ENCODE peak calls at places on chromosomes 5 and 9, in nine cellular contexts. G is AG10803, Z is tibial nerve, F is foreskin fibroblast, B is cardiac muscle cell, J is fibroblast of mammary gland, X is heart left ventricle, C is A673, M is neural crest cell. N is an unnamed sample.

GRCh38 chr5:17132444-17133083 is 84.9 kb upstream of the BASP1 start:
- DNase-seq in G (peak), Z (no peak), F (no peak), B (peak), J (peak), X (no peak), C (peak), M (no peak), N (no peak)

GRCh38 chr9:21381752-21382339 is 3.4 kb downstream of the IFNA2 start:
- DNase-seq in G (no peak), Z (no peak), F (no peak), B (no peak), J (no peak), X (no peak), C (no peak), M (no peak), N (no peak)

GRCh38 chr9:91992636-91993035 is 42.6 kb upstream of the ROR2 start:
- DNase-seq in G (peak), Z (no peak), F (peak), B (no peak), J (peak), X (no peak), C (peak), M (no peak), N (no peak)

GRCh38 chr5:74772359-74772758 is 5.3 kb downstream of the NSA2 start:
- DNase-seq in G (peak), Z (no peak), F (peak), B (peak), J (peak), X (no peak), C (no peak), M (no peak), N (no peak)

GRCh38 chr9:31790720-31791119 is 593.7 kb upstream of the ACO1 start:
- DNase-seq in G (no peak), Z (no peak), F (no peak), B (no peak), J (no peak), X (no peak), C (no peak), M (no peak), N (no peak)

GRCh38 chr5:127586371-127586770 is 62.5 kb upstream of the CTXN3 start:
- DNase-seq in G (peak), Z (no peak), F (no peak), B (peak), J (no peak), X (no peak), C (no peak), M (no peak), N (no peak)

GRCh38 chr9:108434502-108434901 is 421.3 kb downstream of the ACTL7B start:
- DNase-seq in G (peak), Z (no peak), F (peak), B (peak), J (peak), X (no peak), C (no peak), M (no peak), N (no peak)

GRCh38 chr9:2771101-2771500 is 53.8 kb downstream of the KCNV2 start:
- DNase-seq in G (no peak), Z (no peak), F (no peak), B (peak), J (no peak), X (no peak), C (no peak), M (no peak), N (no peak)

GRCh38 chr5:147782053-147783028 is at the start of gene JAKMIP2:
- DNase-seq in G (peak), Z (peak), F (peak), B (peak), J (peak), X (peak), C (peak), M (peak), N (peak)

GRCh38 chr9:110351009-110351467 is 13.4 kb upstream of the TXNDC8 start:
- DNase-seq in G (peak), Z (no peak), F (peak), B (peak), J (peak), X (no peak), C (peak), M (no peak), N (no peak)

GRCh38 chr5:40834391-40834848 is 602 bp downstream of the RPL37 start:
- DNase-seq in G (peak), Z (peak), F (no peak), B (peak), J (peak), X (no peak), C (no peak), M (no peak), N (no peak)

GRCh38 chr9:7174884-7175283 is 417.1 kb downstream of the KDM4C start:
- DNase-seq in G (no peak), Z (no peak), F (no peak), B (no peak), J (no peak), X (no peak), C (peak), M (no peak), N (no peak)

GRCh38 chr9:16710888-16711287 is 159.6 kb downstream of the BNC2 start:
- DNase-seq in G (no peak), Z (no peak), F (no peak), B (no peak), J (no peak), X (no peak), C (no peak), M (no peak), N (no peak)

GRCh38 chr9:31321686-31322085 is 1062.8 kb upstream of the ACO1 start:
- DNase-seq in G (no peak), Z (no peak), F (no peak), B (no peak), J (no peak), X (no peak), C (no peak), M (no peak), N (no peak)

GRCh38 chr5:14298126-14298847 is 155.1 kb downstream of the TRIO start:
- DNase-seq in G (peak), Z (no peak), F (peak), B (peak), J (peak), X (no peak), C (peak), M (no peak), N (no peak)

GRCh38 chr5:146369691-146370090 is 31.1 kb downstream of the POU4F3 start:
- DNase-seq in G (peak), Z (no peak), F (peak), B (peak), J (peak), X (no peak), C (no peak), M (no peak), N (no peak)

GRCh38 chr9:85377751-85378289 is 363.9 kb downstream of the AGTPBP1 start:
- DNase-seq in G (no peak), Z (no peak), F (no peak), B (no peak), J (no peak), X (no peak), C (peak), M (no peak), N (no peak)

GRCh38 chr5:79873216-79873615 is 117.8 kb downstream of the MTX3 start:
- DNase-seq in G (no peak), Z (peak), F (no peak), B (no peak), J (no peak), X (no peak), C (no peak), M (no peak), N (no peak)

GRCh38 chr5:179371681-179372675 is 26.7 kb upstream of the ADAMTS2 start:
- DNase-seq in G (peak), Z (no peak), F (peak), B (no peak), J (no peak), X (peak), C (no peak), M (no peak), N (no peak)

GRCh38 chr5:142151436-142152382 is 43.1 kb downstream of the NDFIP1 start:
- DNase-seq in G (peak), Z (peak), F (peak), B (peak), J (peak), X (no peak), C (peak), M (peak), N (peak)

GRCh38 chr9:113355197-113355596 is 5.9 kb downstream of the BSPRY start:
- DNase-seq in G (no peak), Z (no peak), F (peak), B (peak), J (peak), X (no peak), C (peak), M (no peak), N (no peak)

GRCh38 chr9:98020471-98021145 is 35.9 kb upstream of the NANS start:
- DNase-seq in G (no peak), Z (no peak), F (no peak), B (no peak), J (no peak), X (no peak), C (no peak), M (no peak), N (no peak)

GRCh38 chr9:123164285-123164684 is 104.1 kb downstream of the STRBP start:
- DNase-seq in G (no peak), Z (no peak), F (no peak), B (no peak), J (no peak), X (no peak), C (no peak), M (no peak), N (no peak)

GRCh38 chr5:96629774-96630173 is 32.4 kb upstream of the CAST start:
- DNase-seq in G (peak), Z (no peak), F (peak), B (peak), J (peak), X (no peak), C (peak), M (no peak), N (no peak)

GRCh38 chr9:112012026-112012902 is 115.7 kb downstream of the UGCG start:
- DNase-seq in G (peak), Z (peak), F (peak), B (peak), J (peak), X (no peak), C (peak), M (no peak), N (no peak)

GRCh38 chr9:128551652-128552152 is 685 bp upstream of the SPTAN1 start:
- DNase-seq in G (no peak), Z (no peak), F (no peak), B (no peak), J (no peak), X (no peak), C (no peak), M (no peak), N (no peak)
- TF ChIP-seq CTCF in G (no peak), Z (no peak), F (no peak), B (no peak), J (no peak), X (no peak), C (no peak), M (no peak), N (no peak)

GRCh38 chr5:122187426-122187825 is 58.1 kb downstream of the ZNF474 start:
- DNase-seq in G (no peak), Z (no peak), F (no peak), B (peak), J (no peak), X (no peak), C (no peak), M (no peak), N (no peak)

GRCh38 chr5:122190156-122190555 is 60.8 kb downstream of the ZNF474 start:
- DNase-seq in G (no peak), Z (no peak), F (no peak), B (peak), J (no peak), X (no peak), C (no peak), M (no peak), N (no peak)

GRCh38 chr5:122195784-122196394 is 66.5 kb downstream of the ZNF474 start:
- DNase-seq in G (peak), Z (peak), F (no peak), B (peak), J (peak), X (no peak), C (peak), M (peak), N (peak)

GRCh38 chr5:122192477-122192876 is 63.1 kb downstream of the ZNF474 start:
- DNase-seq in G (no peak), Z (no peak), F (no peak), B (no peak), J (no peak), X (no peak), C (no peak), M (no peak), N (no peak)

GRCh38 chr5:122192883-122193496 is 63.6 kb downstream of the ZNF474 start:
- DNase-seq in G (peak), Z (peak), F (peak), B (peak), J (peak), X (no peak), C (peak), M (peak), N (peak)
- TF ChIP-seq CTCF in G (peak), Z (peak), F (peak), B (peak), J (peak), X (peak), C (peak), M (peak), N (peak)

DNA sequence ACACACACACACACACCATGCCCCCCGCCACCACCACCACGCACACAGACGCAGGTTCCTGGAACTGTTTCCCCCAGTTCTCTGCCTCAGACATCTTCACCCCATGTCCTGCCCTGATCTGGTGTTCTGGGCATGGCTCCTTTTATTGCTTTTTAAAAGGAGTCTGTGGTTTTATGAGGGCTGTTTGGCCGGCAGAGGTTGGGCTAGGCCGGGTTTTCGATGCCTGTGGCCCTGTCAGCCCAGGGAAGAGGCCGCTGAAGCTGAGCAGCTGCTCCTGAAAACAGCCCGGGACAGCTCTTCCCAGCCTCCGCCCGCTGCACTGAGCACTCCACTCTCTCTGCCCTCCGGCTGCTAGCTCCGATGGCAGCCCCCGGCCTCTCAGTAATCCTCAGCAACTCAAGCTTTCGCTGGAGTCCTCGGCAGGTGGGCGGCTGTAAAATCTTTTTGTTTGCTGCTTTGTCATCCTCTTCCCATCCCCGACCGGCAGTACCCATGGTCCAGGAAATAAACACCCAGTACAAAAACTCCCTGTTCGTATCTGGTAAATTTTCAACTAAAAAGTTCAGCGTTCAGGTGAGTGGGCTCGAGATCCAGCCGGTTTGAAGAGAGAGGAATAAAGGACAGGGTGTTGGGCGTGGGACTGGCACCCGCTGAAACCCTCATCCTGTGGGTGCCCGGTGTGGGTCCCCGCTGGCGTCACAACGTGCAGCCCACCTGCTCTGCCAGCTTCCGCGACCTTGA is 103.0 kb upstream of the ERCC6L2 start:
- DNase-seq in G (peak), Z (peak), F (peak), B (peak), J (peak), X (no peak), C (peak), M (peak), N (peak)
- TF ChIP-seq CTCF in G (peak), Z (no peak), F (no peak), B (no peak), J (no peak), X (no peak), C (no peak), M (no peak), N (no peak)

DNA sequence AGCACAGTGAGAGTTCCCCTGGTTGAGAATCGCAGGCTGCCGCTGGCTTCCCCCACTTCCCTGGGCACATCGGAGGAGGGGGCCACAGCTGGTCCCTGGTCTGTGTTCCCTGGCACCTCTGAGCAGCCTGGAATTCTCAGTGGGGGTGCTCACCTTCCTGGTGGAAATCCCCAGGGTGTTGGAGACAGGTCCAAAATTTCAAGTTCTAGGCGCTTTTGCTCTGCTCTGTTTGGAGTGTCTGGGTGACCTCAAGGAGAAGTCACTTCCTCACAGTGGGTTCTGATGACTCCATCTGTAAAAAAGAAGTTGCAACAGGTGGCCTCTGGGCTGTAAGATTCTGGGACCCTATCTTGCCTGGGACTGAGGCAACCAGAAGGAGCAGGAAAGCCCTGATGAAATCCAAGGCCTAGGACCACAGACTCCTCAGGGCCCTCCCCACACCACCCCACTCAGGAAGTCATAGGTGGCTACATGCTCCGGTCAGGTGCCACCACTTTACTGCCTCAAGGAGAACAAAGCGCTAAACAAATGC is at the start of gene TRAF1:
- DNase-seq in G (no peak), Z (no peak), F (no peak), B (no peak), J (no peak), X (no peak), C (no peak), M (no peak), N (no peak)
- TF ChIP-seq CTCF in G (no peak), Z (no peak), F (no peak), B (no peak), J (no peak), X (no peak), C (no peak), M (no peak), N (no peak)

N was measured in endothelial cell.